ENCODE peak calls at places on chromosome 19, in six cellular contexts. One of them, this sample, is unnamed.
A peak's percentile ranks its signal among the peaks of the same experiment; 100 is the strongest.

GRCh38 chr19:18961767-18962423 is 20.9 kb upstream of the HOMER3 start:
- DNase-seq in SK-N-SH: peak; percentile 50
- DNase-seq in K562: peak; percentile 59
- DNase-seq in A549: no peak
- DNase-seq in GM12878: no peak
- DNase-seq in HCT116: no peak
- DNase-seq in this sample: peak; percentile 83

GRCh38 chr19:29947871-29948270 is 5.8 kb downstream of the URI1 start:
- DNase-seq in SK-N-SH: no peak
- DNase-seq in K562: no peak
- DNase-seq in A549: no peak
- DNase-seq in GM12878: no peak
- DNase-seq in HCT116: no peak
- DNase-seq in this sample: no peak

GRCh38 chr19:30783936-30784335 is 411.8 kb downstream of the ZNF536 start:
- DNase-seq in SK-N-SH: no peak
- DNase-seq in K562: no peak
- DNase-seq in A549: no peak
- DNase-seq in GM12878: no peak
- DNase-seq in HCT116: no peak
- DNase-seq in this sample: no peak

GRCh38 chr19:47430041-47430802 is 10.9 kb upstream of the MEIS3 start:
- DNase-seq in SK-N-SH: no peak
- DNase-seq in K562: no peak
- DNase-seq in A549: no peak
- DNase-seq in GM12878: no peak
- DNase-seq in HCT116: no peak
- DNase-seq in this sample: no peak

GRCh38 chr19:1173160-1173844 is 766 bp downstream of the SBNO2 start:
- DNase-seq in SK-N-SH: peak; percentile 67
- DNase-seq in K562: peak; percentile 50
- DNase-seq in A549: no peak
- DNase-seq in GM12878: no peak
- DNase-seq in HCT116: no peak
- DNase-seq in this sample: no peak

GRCh38 chr19:10372698-10373097 is 7.7 kb downstream of the TYK2 start:
- DNase-seq in SK-N-SH: no peak
- DNase-seq in K562: no peak
- DNase-seq in A549: no peak
- DNase-seq in GM12878: no peak
- DNase-seq in HCT116: no peak
- DNase-seq in this sample: no peak

GRCh38 chr19:2607712-2608601 is 94.5 kb downstream of the GNG7 start:
- DNase-seq in SK-N-SH: no peak
- DNase-seq in K562: no peak
- DNase-seq in A549: no peak
- DNase-seq in GM12878: peak; percentile 94
- DNase-seq in HCT116: no peak
- DNase-seq in this sample: no peak

GRCh38 chr19:2333807-2334211 is 5.3 kb downstream of the SPPL2B start:
- DNase-seq in SK-N-SH: no peak
- DNase-seq in K562: no peak
- DNase-seq in A549: no peak
- DNase-seq in GM12878: no peak
- DNase-seq in HCT116: no peak
- DNase-seq in this sample: no peak

GRCh38 chr19:13092608-13093260 is 9.9 kb downstream of the LYL1 start:
- DNase-seq in SK-N-SH: no peak
- DNase-seq in K562: no peak
- DNase-seq in A549: no peak
- DNase-seq in GM12878: no peak
- DNase-seq in HCT116: no peak
- DNase-seq in this sample: peak; percentile 13

GRCh38 chr19:3554254-3555083 is 2.9 kb downstream of the MFSD12 start:
- DNase-seq in SK-N-SH: peak; percentile 6
- DNase-seq in K562: no peak
- DNase-seq in A549: no peak
- DNase-seq in GM12878: no peak
- DNase-seq in HCT116: no peak
- DNase-seq in this sample: no peak

GRCh38 chr19:52659013-52659412 is 20.9 kb upstream of the ZNF83 start:
- DNase-seq in SK-N-SH: no peak
- DNase-seq in K562: no peak
- DNase-seq in A549: no peak
- DNase-seq in GM12878: no peak
- DNase-seq in HCT116: no peak
- DNase-seq in this sample: no peak

GRCh38 chr19:47445937-47446402 is 25.7 kb downstream of the SLC8A2 start:
- DNase-seq in SK-N-SH: peak; percentile 89
- DNase-seq in K562: peak; percentile 72
- DNase-seq in A549: peak; percentile 59
- DNase-seq in GM12878: no peak
- DNase-seq in HCT116: no peak
- DNase-seq in this sample: no peak

GRCh38 chr19:39951686-39952085 is 17.3 kb upstream of the FCGBP start:
- DNase-seq in SK-N-SH: no peak
- DNase-seq in K562: no peak
- DNase-seq in A549: peak; percentile 70
- DNase-seq in GM12878: no peak
- DNase-seq in HCT116: no peak
- DNase-seq in this sample: no peak

GRCh38 chr19:752652-753517 is 2.0 kb downstream of the MISP start:
- DNase-seq in SK-N-SH: no peak
- DNase-seq in K562: peak; percentile 34
- DNase-seq in A549: peak; percentile 99
- DNase-seq in GM12878: no peak
- DNase-seq in HCT116: peak; percentile 89
- DNase-seq in this sample: peak; percentile 92

GRCh38 chr19:4722671-4723464 is 774 bp downstream of the DPP9 start:
- DNase-seq in SK-N-SH: no peak
- DNase-seq in K562: no peak
- DNase-seq in A549: no peak
- DNase-seq in GM12878: no peak
- DNase-seq in HCT116: no peak
- DNase-seq in this sample: no peak

GRCh38 chr19:49333426-49334288 is 1.5 kb upstream of the CD37 start:
- DNase-seq in SK-N-SH: no peak
- DNase-seq in K562: no peak
- DNase-seq in A549: no peak
- DNase-seq in GM12878: peak; percentile 84
- DNase-seq in HCT116: no peak
- DNase-seq in this sample: no peak

GRCh38 chr19:13329766-13330165 is 176.5 kb downstream of the CACNA1A start:
- DNase-seq in SK-N-SH: no peak
- DNase-seq in K562: no peak
- DNase-seq in A549: no peak
- DNase-seq in GM12878: no peak
- DNase-seq in HCT116: no peak
- DNase-seq in this sample: no peak

GRCh38 chr19:30596813-30597399 is 224.7 kb downstream of the ZNF536 start:
- DNase-seq in SK-N-SH: no peak
- DNase-seq in K562: no peak
- DNase-seq in A549: no peak
- DNase-seq in GM12878: no peak
- DNase-seq in HCT116: no peak
- DNase-seq in this sample: no peak

GRCh38 chr19:1425102-1425842 is 12.9 kb upstream of the RPS15 start:
- DNase-seq in SK-N-SH: no peak
- DNase-seq in K562: peak; percentile 33
- DNase-seq in A549: no peak
- DNase-seq in GM12878: no peak
- DNase-seq in HCT116: no peak
- DNase-seq in this sample: no peak

GRCh38 chr19:41588497-41589209 is 12.7 kb downstream of the CEACAM21 start:
- DNase-seq in SK-N-SH: no peak
- DNase-seq in K562: peak; percentile 43
- DNase-seq in A549: peak; percentile 44
- DNase-seq in GM12878: no peak
- DNase-seq in HCT116: no peak
- DNase-seq in this sample: peak; percentile 15

GRCh38 chr19:46951236-46951986 is 68.2 kb upstream of the NPAS1 start:
- DNase-seq in SK-N-SH: no peak
- DNase-seq in K562: no peak
- DNase-seq in A549: peak; percentile 92
- DNase-seq in GM12878: no peak
- DNase-seq in HCT116: peak; percentile 37
- DNase-seq in this sample: peak; percentile 75

GRCh38 chr19:504634-505033 is 2.7 kb upstream of the TPGS1 start:
- DNase-seq in SK-N-SH: no peak
- DNase-seq in K562: no peak
- DNase-seq in A549: no peak
- DNase-seq in GM12878: no peak
- DNase-seq in HCT116: no peak
- DNase-seq in this sample: no peak

GRCh38 chr19:35560677-35561076 is 2.8 kb downstream of the ATP4A start:
- DNase-seq in SK-N-SH: no peak
- DNase-seq in K562: no peak
- DNase-seq in A549: no peak
- DNase-seq in GM12878: no peak
- DNase-seq in HCT116: no peak
- DNase-seq in this sample: no peak
- TF ChIP-seq MAX in SK-N-SH: no peak
- TF ChIP-seq MAX in K562: no peak
- TF ChIP-seq MAX in A549: no peak
- TF ChIP-seq MAX in GM12878: no peak
- TF ChIP-seq MAX in HCT116: no peak
- TF ChIP-seq MAX in this sample: no peak

GRCh38 chr19:33064117-33064777 is 441 bp downstream of the RHPN2 start:
- DNase-seq in SK-N-SH: peak; percentile 84
- DNase-seq in K562: peak; percentile 77
- DNase-seq in A549: peak; percentile 68
- DNase-seq in GM12878: no peak
- DNase-seq in HCT116: no peak
- DNase-seq in this sample: no peak
- TF ChIP-seq REST in SK-N-SH: no peak
- TF ChIP-seq REST in K562: no peak
- TF ChIP-seq REST in A549: no peak
- TF ChIP-seq REST in GM12878: no peak
- TF ChIP-seq REST in HCT116: no peak
- TF ChIP-seq REST in this sample: no peak

GRCh38 chr19:56347163-56347778 is 32.6 kb upstream of the ZSCAN5A start:
- DNase-seq in SK-N-SH: no peak
- DNase-seq in K562: no peak
- DNase-seq in A549: no peak
- DNase-seq in GM12878: no peak
- DNase-seq in HCT116: no peak
- DNase-seq in this sample: no peak

GRCh38 chr19:56348289-56348877 is 33.7 kb upstream of the ZSCAN5A start:
- DNase-seq in SK-N-SH: peak; percentile 24
- DNase-seq in K562: no peak
- DNase-seq in A549: peak; percentile 30
- DNase-seq in GM12878: no peak
- DNase-seq in HCT116: peak; percentile 22
- DNase-seq in this sample: no peak

GRCh38 chr19:56350416-56351045 is 35.9 kb upstream of the ZSCAN5A start:
- DNase-seq in SK-N-SH: peak; percentile 55
- DNase-seq in K562: peak; percentile 52
- DNase-seq in A549: peak; percentile 60
- DNase-seq in GM12878: peak; percentile 11
- DNase-seq in HCT116: peak; percentile 24
- DNase-seq in this sample: peak; percentile 58

GRCh38 chr19:56355517-56355916 is 37.8 kb downstream of the ZNF582 start:
- DNase-seq in SK-N-SH: no peak
- DNase-seq in K562: no peak
- DNase-seq in A549: no peak
- DNase-seq in GM12878: no peak
- DNase-seq in HCT116: no peak
- DNase-seq in this sample: peak; percentile 61

DNA sequence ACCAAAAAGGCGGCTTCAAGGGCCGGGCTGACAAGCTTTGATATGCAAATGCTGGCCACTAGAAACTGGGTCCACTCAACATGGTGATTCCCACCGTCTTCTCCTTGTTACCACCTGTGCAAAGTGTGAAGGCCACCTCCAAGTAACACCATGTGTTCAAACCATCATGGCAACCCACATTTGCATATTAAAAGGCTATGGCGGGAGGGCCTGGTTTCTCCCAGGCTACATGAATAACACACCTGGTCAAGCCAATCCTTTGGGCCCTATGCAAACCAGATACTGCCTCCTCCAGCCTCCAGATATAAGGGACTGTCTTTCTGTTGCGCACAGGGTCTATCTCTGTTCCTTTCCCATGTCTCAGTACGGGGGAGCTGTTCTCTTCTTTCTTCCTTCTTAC is 36.6 kb upstream of the ZSCAN5A start:
- DNase-seq in SK-N-SH: no peak
- DNase-seq in K562: no peak
- DNase-seq in A549: no peak
- DNase-seq in GM12878: no peak
- DNase-seq in HCT116: no peak
- DNase-seq in this sample: no peak
- TF ChIP-seq MAX in SK-N-SH: no peak
- TF ChIP-seq MAX in K562: no peak
- TF ChIP-seq MAX in A549: no peak
- TF ChIP-seq MAX in GM12878: no peak
- TF ChIP-seq MAX in HCT116: no peak
- TF ChIP-seq MAX in this sample: no peak

GRCh38 chr19:54023191-54023590 is 31.8 kb downstream of the CACNG6 start:
- DNase-seq in SK-N-SH: no peak
- DNase-seq in K562: no peak
- DNase-seq in A549: peak; percentile 45
- DNase-seq in GM12878: no peak
- DNase-seq in HCT116: no peak
- DNase-seq in this sample: no peak
- TF ChIP-seq REST in SK-N-SH: no peak
- TF ChIP-seq REST in K562: no peak
- TF ChIP-seq REST in A549: no peak
- TF ChIP-seq REST in GM12878: no peak
- TF ChIP-seq REST in HCT116: no peak
- TF ChIP-seq REST in this sample: no peak

GRCh38 chr19:7901337-7901736 is 2.3 kb upstream of the MAP2K7 start:
- DNase-seq in SK-N-SH: no peak
- DNase-seq in K562: no peak
- DNase-seq in A549: no peak
- DNase-seq in GM12878: no peak
- DNase-seq in HCT116: no peak
- DNase-seq in this sample: no peak

GRCh38 chr19:7900931-7901330 is 2.7 kb upstream of the MAP2K7 start:
- DNase-seq in SK-N-SH: no peak
- DNase-seq in K562: no peak
- DNase-seq in A549: no peak
- DNase-seq in GM12878: no peak
- DNase-seq in HCT116: no peak
- DNase-seq in this sample: no peak

GRCh38 chr19:7898967-7899366 is 4.7 kb upstream of the MAP2K7 start:
- DNase-seq in SK-N-SH: no peak
- DNase-seq in K562: no peak
- DNase-seq in A549: no peak
- DNase-seq in GM12878: no peak
- DNase-seq in HCT116: no peak
- DNase-seq in this sample: no peak

GRCh38 chr19:7899751-7900352 is 3.8 kb upstream of the MAP2K7 start:
- DNase-seq in SK-N-SH: no peak
- DNase-seq in K562: no peak
- DNase-seq in A549: no peak
- DNase-seq in GM12878: no peak
- DNase-seq in HCT116: no peak
- DNase-seq in this sample: no peak

GRCh38 chr19:7900401-7900870 is 3.2 kb upstream of the MAP2K7 start:
- DNase-seq in SK-N-SH: no peak
- DNase-seq in K562: no peak
- DNase-seq in A549: no peak
- DNase-seq in GM12878: no peak
- DNase-seq in HCT116: no peak
- DNase-seq in this sample: no peak
- TF ChIP-seq MAX in SK-N-SH: no peak
- TF ChIP-seq MAX in K562: no peak
- TF ChIP-seq MAX in A549: no peak
- TF ChIP-seq MAX in GM12878: no peak
- TF ChIP-seq MAX in HCT116: no peak
- TF ChIP-seq MAX in this sample: no peak

GRCh38 chr19:35585844-35586243 is at the start of gene PMIS2:
- DNase-seq in SK-N-SH: peak; percentile 64
- DNase-seq in K562: peak; percentile 96
- DNase-seq in A549: peak; percentile 37
- DNase-seq in GM12878: no peak
- DNase-seq in HCT116: no peak
- DNase-seq in this sample: no peak
- TF ChIP-seq REST in SK-N-SH: no peak
- TF ChIP-seq REST in K562: no peak
- TF ChIP-seq REST in A549: no peak
- TF ChIP-seq REST in GM12878: no peak
- TF ChIP-seq REST in HCT116: no peak
- TF ChIP-seq REST in this sample: no peak